ENCODE peak calls at places on chromosomes 7 and 10, in four cellular contexts. U is ovary, I is Peyer's patch, S is neuronal stem cell. G is an unnamed sample.

GRCh38 chr10:72567884-72568283 is 58.0 kb downstream of the MICU1 start:
- DNase-seq in U (no peak), I (no peak), S (no peak), G (no peak)

GRCh38 chr10:100109670-100110069 is 28.0 kb upstream of the CPN1 start:
- DNase-seq in U (no peak), I (no peak), S (no peak), G (no peak)

GRCh38 chr10:69807696-69808095 is 6.0 kb downstream of the COL13A1 start:
- DNase-seq in U (no peak), I (no peak), S (no peak), G (no peak)

GRCh38 chr7:134730359-134730758 is 49.1 kb upstream of the CALD1 start:
- DNase-seq in U (no peak), I (no peak), S (no peak), G (no peak)

GRCh38 chr10:123997486-123998196 is 95.8 kb downstream of the CHST15 start:
- DNase-seq in U (no peak), I (peak; percentile 55), S (no peak), G (no peak)

GRCh38 chr10:3886666-3887251 is 101.8 kb upstream of the KLF6 start:
- DNase-seq in U (peak; percentile 37), I (peak; percentile 71), S (no peak), G (peak; percentile 55)

GRCh38 chr7:101731502-101732084 is 85.8 kb upstream of the CUX1 start:
- DNase-seq in U (no peak), I (no peak), S (no peak), G (no peak)

GRCh38 chr7:135169141-135169935 is 1.2 kb downstream of the CYREN start:
- DNase-seq in U (no peak), I (peak; percentile 79), S (peak; percentile 6), G (no peak)

GRCh38 chr10:22590115-22590514 is 124.3 kb downstream of the PIP4K2A start:
- DNase-seq in U (no peak), I (no peak), S (no peak), G (no peak)

GRCh38 chr7:24201221-24201620 is 82.8 kb upstream of the NPY start:
- DNase-seq in U (no peak), I (no peak), S (no peak), G (no peak)

GRCh38 chr10:83089335-83089734 is 1050.0 kb upstream of the GHITM start:
- DNase-seq in U (no peak), I (no peak), S (no peak), G (no peak)

GRCh38 chr10:113549856-113550255 is 3.0 kb upstream of the HABP2 start:
- DNase-seq in U (no peak), I (no peak), S (no peak), G (no peak)

GRCh38 chr10:76736848-76737495 is 900.6 kb downstream of the KCNMA1 start:
- DNase-seq in U (no peak), I (no peak), S (no peak), G (no peak)

GRCh38 chr10:80471715-80472233 is 17.7 kb downstream of the TSPAN14 start:
- DNase-seq in U (no peak), I (peak; percentile 48), S (no peak), G (no peak)
- H3K27ac ChIP-seq in U (no peak overlapping the region), I (no peak overlapping the region), S (no peak overlapping the region), G (peak overlapping the region; percentile 40)

GRCh38 chr10:15808204-15808797 is 52.0 kb downstream of the MINDY3 start:
- DNase-seq in U (no peak), I (no peak), S (no peak), G (no peak)
- H3K4me3 ChIP-seq in U (no peak overlapping the region), I (no peak overlapping the region), S (no peak overlapping the region), G (no peak overlapping the region)

DNA sequence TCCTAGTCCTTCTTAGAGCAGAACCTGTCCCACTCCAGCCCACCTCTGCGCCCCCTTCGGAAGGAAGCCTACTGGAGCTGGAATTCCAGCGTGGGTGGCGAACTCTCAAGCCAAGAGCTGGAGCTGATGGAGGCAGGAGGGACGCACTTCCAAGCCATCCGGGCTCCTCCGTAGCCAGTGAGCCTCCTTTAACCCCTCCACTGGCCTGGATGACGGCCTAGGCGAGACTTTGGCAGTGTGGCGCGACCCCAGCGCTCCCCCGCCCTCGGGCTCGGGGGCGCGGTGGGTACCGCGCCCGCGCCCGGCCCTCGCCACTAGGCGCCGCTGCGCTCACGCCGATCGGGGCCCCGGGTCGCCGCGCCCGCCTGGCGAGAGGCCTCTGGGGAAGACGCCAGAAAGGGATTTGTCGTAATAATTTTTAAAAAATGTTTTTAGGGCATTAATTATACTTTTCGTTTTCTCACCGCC is 5.1 kb upstream of the EMX2 start:
- DNase-seq in U (no peak), I (no peak), S (peak; percentile 64), G (no peak)
- H3K27ac ChIP-seq in U (no peak overlapping the region), I (no peak overlapping the region), S (no peak overlapping the region), G (no peak overlapping the region)

DNA sequence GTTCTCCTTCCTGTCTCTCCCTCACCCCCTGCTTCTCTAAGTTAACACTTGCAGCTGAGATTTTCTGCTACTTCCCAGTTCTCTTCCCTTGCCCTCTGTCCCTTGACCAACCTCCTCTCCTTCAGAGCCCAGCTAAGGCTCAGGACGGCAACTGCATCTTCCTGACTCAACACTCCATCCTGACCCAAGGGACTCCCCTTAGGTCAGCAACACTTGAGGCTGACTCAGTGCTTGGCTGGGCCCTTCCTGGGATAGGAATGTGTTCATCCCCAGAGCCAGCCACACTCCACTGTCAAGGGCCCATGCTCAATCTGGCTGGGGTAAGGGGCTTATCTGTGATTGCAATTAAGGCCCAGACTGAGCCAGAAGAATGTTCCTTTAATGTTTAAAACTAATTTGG is 3.4 kb downstream of the CALHM2 start:
- DNase-seq in U (peak; percentile 66), I (peak; percentile 62), S (no peak), G (peak; percentile 88)
- H3K4me3 ChIP-seq in U (peak overlapping the region; percentile 69), I (no peak overlapping the region), S (no peak overlapping the region), G (no peak overlapping the region)

GRCh38 chr7:106869954-106870353 is 4.9 kb downstream of the PIK3CG start:
- DNase-seq in U (no peak), I (no peak), S (no peak), G (no peak)
- H3K27ac ChIP-seq in U (no peak overlapping the region), I (no peak overlapping the region), S (no peak overlapping the region), G (no peak overlapping the region)